ENCODE peak calls at places on chromosomes 3 and 15, in ten cellular contexts. Z is upper lobe of right lung, P is progenitor cell of endocrine pancreas, Y is IMR-90, E is left ventricle myocardium inferior, A is astrocyte of the spinal cord, N is RWPE1, K is AG10803, S is lower leg skin, G is A549. I is an unnamed sample.

GRCh38 chr3:69612791-69613190 is 126.5 kb upstream of the MITF start:
- DNase-seq in Z (no peak), P (no peak), Y (no peak), E (no peak), A (no peak), N (no peak), K (no peak), S (no peak), G (no peak), I (no peak)

GRCh38 chr15:90885432-90886290 is 1.4 kb downstream of the FES start:
- DNase-seq in Z (peak), P (peak), Y (peak), E (peak), A (peak), N (peak), K (peak), S (peak), G (peak), I (peak)

GRCh38 chr15:68354923-68355322 is 77.0 kb downstream of the ITGA11 start:
- DNase-seq in Z (no peak), P (no peak), Y (peak), E (no peak), A (peak), N (peak), K (peak), S (no peak), G (peak), I (peak)

GRCh38 chr15:29066310-29066709 is 180.5 kb downstream of the APBA2 start:
- DNase-seq in Z (peak), P (no peak), Y (no peak), E (no peak), A (no peak), N (no peak), K (no peak), S (no peak), G (no peak), I (no peak)

GRCh38 chr3:143897558-143898305 is 49.5 kb upstream of the SLC9A9 start:
- DNase-seq in Z (no peak), P (no peak), Y (peak), E (no peak), A (peak), N (no peak), K (peak), S (no peak), G (peak), I (peak)

GRCh38 chr3:130907500-130907899 is 13.6 kb downstream of the ATP2C1 start:
- DNase-seq in Z (no peak), P (no peak), Y (no peak), E (no peak), A (no peak), N (no peak), K (no peak), S (no peak), G (no peak), I (no peak)

GRCh38 chr3:44665173-44665572 is 16.6 kb downstream of the ZNF35 start:
- DNase-seq in Z (no peak), P (no peak), Y (no peak), E (no peak), A (no peak), N (no peak), K (no peak), S (no peak), G (no peak), I (no peak)

GRCh38 chr3:194971009-194971408 is 285.3 kb downstream of the FAM43A start:
- DNase-seq in Z (no peak), P (no peak), Y (no peak), E (no peak), A (no peak), N (no peak), K (no peak), S (no peak), G (no peak), I (no peak)

GRCh38 chr15:62850791-62851291 is 191.7 kb upstream of the TPM1 start:
- DNase-seq in Z (no peak), P (no peak), Y (peak), E (no peak), A (peak), N (peak), K (peak), S (no peak), G (peak), I (peak)

GRCh38 chr3:23810342-23811116 is 4.8 kb downstream of the UBE2E1 start:
- DNase-seq in Z (peak), P (peak), Y (no peak), E (peak), A (peak), N (no peak), K (peak), S (no peak), G (peak), I (peak)

GRCh38 chr3:104990758-104991157 is 376.0 kb upstream of the ALCAM start:
- DNase-seq in Z (no peak), P (no peak), Y (no peak), E (no peak), A (no peak), N (no peak), K (no peak), S (no peak), G (no peak), I (peak)

GRCh38 chr3:81995334-81995733 is 233.9 kb upstream of the GBE1 start:
- DNase-seq in Z (no peak), P (no peak), Y (no peak), E (no peak), A (no peak), N (no peak), K (no peak), S (no peak), G (peak), I (no peak)
- TF ChIP-seq CTCF in Z (no peak), P (no peak), Y (no peak), E (no peak), A (peak), N (no peak), K (no peak), S (no peak), G (no peak), I (no peak)

DNA sequence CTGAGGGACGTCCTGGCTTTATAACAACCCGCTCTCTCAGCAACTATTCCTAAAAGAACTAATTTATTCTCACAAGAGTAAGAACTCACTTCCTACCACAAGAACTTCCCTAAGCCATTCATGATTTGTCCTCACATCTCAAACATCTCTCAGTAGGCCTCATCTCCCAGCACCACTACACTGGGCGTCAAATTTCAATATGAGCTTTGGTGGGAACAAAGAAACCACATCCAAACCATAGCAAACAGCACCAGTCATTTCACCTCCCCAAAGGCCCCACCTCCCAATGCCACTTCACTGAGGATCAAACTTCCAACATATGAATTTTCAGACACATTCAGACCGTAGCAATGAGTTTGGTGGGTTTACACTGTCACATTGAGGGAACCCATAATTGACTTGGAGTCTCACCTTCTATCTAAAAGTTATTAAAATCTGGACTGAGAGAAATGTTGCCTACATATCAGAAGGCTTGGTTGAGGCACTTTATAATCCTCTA is 116.4 kb upstream of the AGBL1 start:
- DNase-seq in Z (no peak), P (no peak), Y (no peak), E (no peak), A (no peak), N (no peak), K (no peak), S (no peak), G (no peak), I (no peak)
- TF ChIP-seq CTCF in Z (no peak), P (no peak), Y (no peak), E (no peak), A (no peak), N (no peak), K (no peak), S (no peak), G (no peak), I (no peak)

GRCh38 chr15:35912196-35912595 is 366.2 kb upstream of the DPH6 start:
- DNase-seq in Z (no peak), P (no peak), Y (peak), E (no peak), A (peak), N (no peak), K (peak), S (no peak), G (no peak), I (peak)
- TF ChIP-seq CTCF in Z (no peak), P (no peak), Y (no peak), E (peak), A (peak), N (no peak), K (peak), S (no peak), G (no peak), I (peak)

GRCh38 chr3:13160619-13161018 is 87.4 kb upstream of the IQSEC1 start:
- DNase-seq in Z (peak), P (no peak), Y (no peak), E (no peak), A (no peak), N (no peak), K (no peak), S (no peak), G (no peak), I (no peak)

GRCh38 chr3:13162550-13163320 is 89.5 kb upstream of the IQSEC1 start:
- DNase-seq in Z (no peak), P (no peak), Y (no peak), E (no peak), A (no peak), N (no peak), K (no peak), S (no peak), G (no peak), I (no peak)

GRCh38 chr3:13161771-13162535 is 88.7 kb upstream of the IQSEC1 start:
- DNase-seq in Z (peak), P (no peak), Y (no peak), E (no peak), A (no peak), N (no peak), K (no peak), S (no peak), G (no peak), I (no peak)

GRCh38 chr3:13159890-13160289 is 86.7 kb upstream of the IQSEC1 start:
- DNase-seq in Z (no peak), P (no peak), Y (no peak), E (no peak), A (no peak), N (peak), K (no peak), S (no peak), G (no peak), I (no peak)

GRCh38 chr3:13161021-13161759 is 88.0 kb upstream of the IQSEC1 start:
- DNase-seq in Z (peak), P (no peak), Y (no peak), E (no peak), A (no peak), N (no peak), K (no peak), S (no peak), G (no peak), I (no peak)
- TF ChIP-seq CTCF in Z (no peak), P (no peak), Y (peak), E (no peak), A (no peak), N (no peak), K (no peak), S (no peak), G (no peak), I (no peak)

GRCh38 chr3:46483799-46484198 is 14.0 kb upstream of the RTP3 start:
- DNase-seq in Z (no peak), P (no peak), Y (no peak), E (no peak), A (no peak), N (no peak), K (no peak), S (no peak), G (no peak), I (no peak)
- TF ChIP-seq CTCF in Z (no peak), P (no peak), Y (no peak), E (peak), A (no peak), N (no peak), K (no peak), S (no peak), G (no peak), I (no peak)

DNA sequence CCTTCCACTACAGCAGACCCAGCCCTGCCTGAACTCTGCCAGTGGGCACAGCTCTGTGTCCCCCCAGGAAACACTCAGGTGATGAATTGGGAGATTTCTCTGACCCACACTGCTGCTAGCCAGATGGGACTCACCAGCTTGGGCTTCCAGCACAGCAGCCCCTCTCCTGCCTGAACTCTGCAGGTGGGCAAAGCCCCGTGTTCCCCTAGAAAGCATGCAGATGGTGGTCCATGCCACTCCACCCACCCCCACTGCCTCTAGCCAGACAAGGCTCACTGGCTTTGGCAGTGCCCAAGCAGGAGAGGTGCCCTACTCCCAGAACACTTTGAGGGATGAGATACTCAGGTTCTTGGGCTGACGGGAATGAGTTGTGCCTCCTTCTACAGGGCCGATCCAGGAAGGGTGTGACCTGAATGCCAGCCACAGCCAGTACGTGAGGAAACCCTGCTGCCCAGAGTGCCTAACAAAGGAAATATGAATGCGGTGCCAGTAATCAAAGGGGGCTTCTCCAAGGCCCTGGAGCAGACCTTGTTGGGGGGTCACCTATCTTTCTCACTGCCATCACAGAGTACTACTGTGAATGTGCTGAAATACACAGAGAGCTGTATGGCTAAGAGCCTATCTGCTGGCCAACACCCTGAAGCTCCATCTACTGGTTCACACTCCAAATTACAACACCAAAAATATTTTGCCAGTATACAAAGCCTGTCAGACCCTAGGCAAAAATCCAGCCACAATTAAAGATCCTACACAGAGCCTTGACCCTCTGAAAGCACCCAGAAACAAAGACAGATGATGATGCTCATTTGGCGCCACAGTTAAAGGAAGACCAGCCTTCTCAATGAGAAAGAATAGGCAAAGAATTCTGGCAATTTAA is 61.9 kb downstream of the BTLA start:
- DNase-seq in Z (no peak), P (no peak), Y (peak), E (no peak), A (peak), N (peak), K (peak), S (no peak), G (peak), I (peak)
- TF ChIP-seq CTCF in Z (peak), P (no peak), Y (peak), E (peak), A (peak), N (no peak), K (peak), S (no peak), G (peak), I (peak)